ENCODE peak calls at places on chromosomes 3 and 15, in nine cellular contexts. I is heart left ventricle, C is psoas muscle, Z is nephron progenitor cell, L is bronchial epithelial cell, U is fibroblast of pulmonary artery, K is breast epithelium, G is ascending aorta, F is GM23338. X is an unnamed sample.

GRCh38 chr3:67517781-67518180 is 136.6 kb downstream of the SUCLG2 start:
- DNase-seq in L (no peak), I (no peak), C (no peak), K (no peak), Z (no peak), F (no peak), U (no peak), G (no peak), X (no peak)

GRCh38 chr15:25989327-25989726 is 126.2 kb upstream of the ATP10A start:
- DNase-seq in Z (no peak), C (no peak), L (no peak), G (no peak), F (peak), U (no peak), I (no peak), K (no peak), X (no peak)

GRCh38 chr3:71732637-71733036 is 7.4 kb upstream of the EIF4E3 start:
- DNase-seq in G (no peak), Z (no peak), L (no peak), I (no peak), K (no peak), F (no peak), U (no peak), C (no peak), X (no peak)

GRCh38 chr3:163657088-163657487 is 1421.2 kb downstream of the SI start:
- DNase-seq in I (no peak), C (no peak), F (no peak), Z (no peak), G (no peak), L (no peak), U (no peak), K (no peak), X (no peak)

GRCh38 chr15:93382196-93382820 is 293.3 kb upstream of the RGMA start:
- DNase-seq in C (no peak), F (no peak), K (no peak), L (no peak), I (no peak), Z (no peak), U (no peak), G (no peak), X (no peak)

GRCh38 chr15:33160054-33160453 is 34.5 kb downstream of the FMN1 start:
- DNase-seq in L (no peak), U (no peak), I (no peak), K (no peak), G (no peak), F (peak), Z (no peak), C (no peak), X (no peak)

GRCh38 chr15:101188517-101189340 is 63.1 kb downstream of the CHSY1 start:
- DNase-seq in U (peak), I (no peak), K (no peak), G (peak), C (no peak), F (no peak), Z (no peak), L (peak), X (peak)

GRCh38 chr15:77858677-77859490 is 218.6 kb downstream of the TBC1D2B start:
- DNase-seq in U (no peak), G (no peak), K (no peak), L (no peak), F (no peak), I (no peak), Z (no peak), C (no peak), X (no peak)

GRCh38 chr3:139491027-139491700 is 14.8 kb upstream of the RBP2 start:
- DNase-seq in K (no peak), L (peak), I (no peak), Z (no peak), F (peak), U (no peak), G (no peak), C (no peak), X (no peak)

GRCh38 chr3:156516284-156516683 is 38.6 kb downstream of the SSR3 start:
- DNase-seq in I (peak), L (no peak), U (no peak), Z (no peak), K (no peak), C (peak), G (no peak), F (no peak), X (peak)

GRCh38 chr3:29488922-29489321 is 208.1 kb downstream of the RBMS3 start:
- DNase-seq in L (peak), F (no peak), C (no peak), Z (no peak), I (no peak), U (peak), K (no peak), G (no peak), X (peak)

GRCh38 chr3:109900774-109901173 is 563.4 kb upstream of the DPPA4 start:
- DNase-seq in L (peak), U (no peak), C (no peak), K (no peak), F (no peak), I (no peak), G (no peak), Z (no peak), X (no peak)

GRCh38 chr3:74135808-74136207 is 478.7 kb downstream of the CNTN3 start:
- DNase-seq in Z (no peak), U (no peak), F (no peak), C (no peak), I (no peak), G (no peak), L (no peak), K (no peak), X (no peak)

GRCh38 chr3:168250415-168250861 is 154.7 kb upstream of the GOLIM4 start:
- DNase-seq in G (no peak), U (peak), C (no peak), Z (peak), F (no peak), L (peak), K (no peak), I (no peak), X (no peak)

GRCh38 chr3:135944831-135945230 is 20.7 kb upstream of the PPP2R3A start:
- DNase-seq in U (no peak), Z (no peak), G (no peak), I (no peak), L (no peak), C (no peak), F (no peak), K (no peak), X (peak)

GRCh38 chr15:35931942-35932341 is 386.0 kb upstream of the DPH6 start:
- DNase-seq in K (no peak), C (no peak), G (no peak), I (no peak), L (no peak), F (no peak), Z (no peak), U (no peak), X (no peak)

GRCh38 chr15:77069521-77070121 is 1.3 kb downstream of the TSPAN3 start:
- DNase-seq in U (no peak), G (no peak), C (no peak), I (no peak), K (no peak), L (peak), Z (no peak), F (peak), X (no peak)

GRCh38 chr3:149388001-149388435 is 10.6 kb upstream of the TM4SF1 start:
- DNase-seq in C (no peak), Z (no peak), F (no peak), G (no peak), U (peak), I (no peak), K (no peak), L (peak), X (peak)

GRCh38 chr3:184672335-184672734 is 39.5 kb downstream of the MAGEF1 start:
- DNase-seq in L (no peak), C (no peak), Z (no peak), U (no peak), F (no peak), G (no peak), K (no peak), I (no peak), X (no peak)

GRCh38 chr3:172317984-172318383 is 130.3 kb downstream of the GHSR start:
- DNase-seq in F (no peak), K (no peak), C (peak), L (peak), U (peak), Z (peak), I (peak), G (peak), X (peak)

GRCh38 chr3:196632033-196632751 is 7.3 kb upstream of the NRROS start:
- DNase-seq in C (peak), F (peak), U (peak), K (peak), I (peak), Z (peak), G (peak), L (peak), X (peak)

GRCh38 chr15:72923304-72923703 is 129.0 kb upstream of the NEO1 start:
- DNase-seq in K (no peak), U (no peak), Z (no peak), L (no peak), F (peak), G (no peak), I (no peak), C (no peak), X (no peak)

GRCh38 chr3:30604091-30604490 is 2.3 kb upstream of the TGFBR2 start:
- DNase-seq in C (no peak), I (no peak), G (no peak), K (no peak), L (no peak), Z (no peak), U (peak), F (no peak), X (no peak)

GRCh38 chr15:51576451-51576850 is 46.1 kb downstream of the DMXL2 start:
- DNase-seq in C (no peak), G (no peak), L (no peak), Z (no peak), I (no peak), F (no peak), K (no peak), U (no peak), X (no peak)

GRCh38 chr3:163785693-163786092 is 1292.6 kb downstream of the SI start:
- DNase-seq in U (no peak), L (no peak), K (no peak), F (peak), Z (peak), G (no peak), C (no peak), I (no peak), X (no peak)

GRCh38 chr15:95916568-95916967 is 413.9 kb upstream of the NR2F2 start:
- DNase-seq in U (no peak), K (no peak), L (no peak), I (no peak), G (no peak), C (no peak), Z (no peak), F (no peak), X (no peak)

GRCh38 chr15:62337934-62338333 is 172.8 kb upstream of the C2CD4B start:
- DNase-seq in L (peak), I (no peak), G (no peak), K (no peak), Z (no peak), U (no peak), F (no peak), C (no peak), X (no peak)

GRCh38 chr15:74598126-74598842 is 17.4 kb upstream of the CLK3 start:
- DNase-seq in K (peak), F (peak), Z (peak), L (peak), G (peak), C (peak), U (peak), I (peak), X (peak)

GRCh38 chr3:39752019-39752637 is 57.3 kb upstream of the MYRIP start:
- DNase-seq in Z (no peak), L (peak), U (no peak), C (no peak), K (no peak), F (no peak), I (no peak), G (no peak), X (no peak)

GRCh38 chr3:168085491-168086119 is 10.1 kb downstream of the GOLIM4 start:
- DNase-seq in L (no peak), C (no peak), I (no peak), G (no peak), F (no peak), U (no peak), Z (no peak), K (no peak), X (no peak)

GRCh38 chr3:52683611-52684010 is 2.1 kb downstream of the PBRM1 start:
- DNase-seq in Z (no peak), K (no peak), C (no peak), U (no peak), L (no peak), F (no peak), I (no peak), G (peak), X (peak)

GRCh38 chr3:152230367-152230766 is 38.4 kb upstream of the MBNL1 start:
- DNase-seq in U (no peak), F (no peak), L (peak), Z (no peak), C (no peak), G (no peak), K (no peak), I (no peak), X (no peak)

GRCh38 chr3:177071496-177072156 is 125.7 kb downstream of the TBL1XR1 start:
- DNase-seq in K (no peak), U (no peak), G (no peak), F (no peak), I (no peak), L (no peak), C (no peak), Z (no peak), X (no peak)

GRCh38 chr3:41169038-41169437 is 30.3 kb upstream of the CTNNB1 start:
- DNase-seq in Z (no peak), I (no peak), L (peak), C (no peak), F (no peak), K (no peak), G (no peak), U (peak), X (no peak)

GRCh38 chr3:168859143-168859542 is 763.4 kb upstream of the GOLIM4 start:
- DNase-seq in K (no peak), U (no peak), L (no peak), Z (no peak), G (no peak), I (no peak), C (no peak), F (no peak), X (no peak)

GRCh38 chr3:180062771-180063170 is 26.0 kb upstream of the PEX5L start:
- DNase-seq in I (no peak), L (no peak), U (peak), F (no peak), K (no peak), Z (no peak), C (no peak), G (no peak), X (peak)

GRCh38 chr3:54939591-54940300 is 11.9 kb upstream of the LRTM1 start:
- DNase-seq in I (no peak), G (no peak), L (no peak), C (no peak), Z (peak), K (no peak), F (no peak), U (no peak), X (peak)

GRCh38 chr3:8741581-8742355 is 8.2 kb downstream of the CAV3 start:
- DNase-seq in U (peak), F (peak), K (no peak), G (peak), I (peak), Z (peak), L (peak), C (peak), X (peak)

GRCh38 chr15:43440721-43441281 is 52.2 kb downstream of the TP53BP1 start:
- DNase-seq in F (peak), K (no peak), C (no peak), G (peak), L (peak), Z (no peak), I (peak), U (peak), X (peak)
- TF ChIP-seq CTCF in F (no peak), K (peak), C (peak), G (peak), L (peak), Z (no peak), I (peak), U (peak), X (peak)

DNA sequence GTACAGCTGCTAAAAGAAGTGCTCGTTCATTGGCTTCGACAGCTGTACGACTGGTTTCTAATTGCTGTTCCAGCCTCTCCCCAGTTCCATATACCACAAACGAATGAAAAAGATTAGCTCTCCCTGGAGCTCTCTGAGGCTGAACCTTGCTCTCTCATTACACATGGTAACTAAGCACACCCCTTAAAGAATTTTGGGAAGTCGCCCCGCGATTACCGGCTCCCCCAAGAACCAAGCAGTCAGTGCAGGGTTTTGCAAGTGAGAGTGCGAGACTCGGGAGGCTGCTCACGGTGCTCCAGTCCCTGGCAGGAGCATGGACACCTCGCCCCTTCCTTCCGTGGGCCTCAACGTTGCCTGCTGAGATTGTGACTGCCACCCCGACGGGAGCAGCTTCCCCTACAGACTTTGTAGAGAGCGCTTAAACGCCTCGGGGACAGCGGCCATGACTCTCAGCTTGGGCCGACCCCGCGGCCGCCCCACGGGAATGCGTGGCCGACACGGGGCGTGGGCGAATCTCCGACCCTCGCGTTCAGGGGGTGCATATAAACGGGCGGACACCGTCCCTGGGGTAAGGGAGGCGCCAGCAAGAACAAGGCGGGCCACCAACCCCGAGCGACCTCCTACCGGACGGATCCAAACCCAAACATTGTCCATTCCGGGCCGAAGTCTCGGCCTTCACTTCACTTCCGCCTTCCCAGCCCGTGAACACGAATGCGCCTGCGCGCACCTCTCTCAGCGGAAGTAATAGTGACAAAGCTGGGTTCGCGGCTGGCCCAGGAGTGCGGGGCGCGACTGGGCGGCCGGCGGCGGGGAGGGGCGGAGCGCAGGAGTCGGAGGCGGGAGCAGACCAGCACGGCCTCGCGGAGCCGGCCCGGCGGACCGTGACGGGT is at the start of gene ATP2C1:
- DNase-seq in U (peak), K (peak), Z (peak), F (peak), I (peak), C (peak), G (peak), L (peak), X (peak)
- TF ChIP-seq CTCF in U (no peak), K (no peak), Z (no peak), F (no peak), I (no peak), C (no peak), G (no peak), L (no peak), X (no peak)

DNA sequence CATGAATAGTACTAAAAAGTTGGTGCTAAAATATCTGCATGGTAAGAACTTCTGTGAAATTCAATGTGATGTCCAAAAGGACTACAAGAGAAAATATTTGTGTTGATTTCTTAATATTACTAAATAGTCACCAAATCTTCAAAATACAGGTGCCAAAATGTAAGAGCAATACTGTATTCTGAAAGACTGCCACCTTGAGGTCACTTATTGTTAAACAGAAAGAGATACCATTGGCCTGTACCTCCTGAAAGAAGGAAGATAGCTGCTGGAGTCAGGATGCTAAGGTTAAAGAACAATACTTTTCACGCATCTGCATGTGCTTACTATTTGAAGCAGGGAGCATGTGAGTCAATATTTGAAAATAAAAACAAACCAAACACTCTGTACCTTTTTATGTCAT is 72.0 kb upstream of the LSAMP start:
- DNase-seq in Z (no peak), I (no peak), L (peak), C (no peak), U (peak), G (no peak), F (peak), K (no peak), X (peak)
- TF ChIP-seq CTCF in Z (peak), I (no peak), L (peak), C (no peak), U (peak), G (no peak), F (peak), K (no peak), X (peak)

GRCh38 chr3:12812812-12813211 is 16.3 kb downstream of the CAND2 start:
- DNase-seq in G (no peak), Z (no peak), K (no peak), C (no peak), I (no peak), L (no peak), U (no peak), F (no peak), X (no peak)
- TF ChIP-seq CTCF in G (no peak), Z (no peak), K (no peak), C (no peak), I (no peak), L (no peak), U (no peak), F (no peak), X (no peak)

GRCh38 chr15:31977138-31977537 is 53.2 kb upstream of the CHRNA7 start:
- DNase-seq in I (no peak), F (no peak), Z (no peak), L (no peak), G (no peak), K (no peak), U (no peak), C (no peak), X (no peak)

GRCh38 chr15:31974154-31974794 is 56.0 kb upstream of the CHRNA7 start:
- DNase-seq in G (no peak), I (no peak), L (no peak), Z (peak), U (no peak), C (no peak), K (no peak), F (peak), X (no peak)

GRCh38 chr15:31977812-31978662 is 52.3 kb upstream of the CHRNA7 start:
- DNase-seq in L (peak), F (peak), K (no peak), G (no peak), C (no peak), Z (peak), U (peak), I (peak), X (peak)

GRCh38 chr15:31974855-31975421 is 55.4 kb upstream of the CHRNA7 start:
- DNase-seq in K (no peak), Z (peak), L (peak), U (peak), F (peak), G (no peak), C (no peak), I (no peak), X (peak)

GRCh38 chr15:31975446-31976229 is 54.7 kb upstream of the CHRNA7 start:
- DNase-seq in U (peak), Z (peak), F (peak), K (no peak), I (no peak), C (no peak), G (no peak), L (peak), X (no peak)
- TF ChIP-seq CTCF in U (no peak), Z (no peak), F (no peak), K (no peak), I (no peak), C (no peak), G (no peak), L (peak), X (no peak)

DNA sequence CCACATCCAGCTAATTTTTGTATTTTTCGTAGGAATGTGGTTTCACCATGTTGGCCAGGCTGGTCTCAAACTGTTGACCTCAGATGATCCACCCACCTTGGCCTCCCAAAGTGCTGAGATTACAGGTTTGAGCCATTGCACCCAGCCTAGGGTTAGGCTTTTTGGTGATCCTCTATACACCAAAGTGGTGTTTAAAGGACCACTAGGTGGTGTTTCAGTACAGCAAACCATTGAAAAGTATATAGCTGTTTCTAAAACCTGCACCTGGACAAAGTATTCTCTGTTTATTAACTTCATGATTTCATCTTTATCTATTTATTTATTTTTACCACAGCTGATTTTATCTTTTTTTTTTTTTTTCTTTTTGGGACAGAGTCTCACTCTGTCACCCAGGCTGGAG is 68.4 kb downstream of the MINDY2 start:
- DNase-seq in F (peak), G (no peak), L (peak), Z (no peak), K (no peak), I (no peak), C (no peak), U (peak), X (peak)
- TF ChIP-seq CTCF in F (peak), G (no peak), L (peak), Z (no peak), K (no peak), I (no peak), C (peak), U (peak), X (peak)

X was measured in fibroblast of mammary gland.